ENCODE peak calls at places on chromosomes 11 and 22, in eight cellular contexts. One of them, this sample, is unnamed.
A peak's percentile ranks its signal among the peaks of the same experiment; 100 is the strongest.

GRCh38 chr22:46278656-46279645 is 11.1 kb downstream of the TTC38 start:
- DNase-seq in A172: no peak
- DNase-seq in AG08395: no peak
- DNase-seq in effector memory CD4-positive, alpha-beta T cell: no peak
- DNase-seq in SJSA1: no peak
- DNase-seq in activated CD4-positive, alpha-beta T cell treated with anti-CD3 and anti-CD28 coated beads, Interleukin-2, amount 10 ng/mL, durations not matched to agents 7 days and 5 days: no peak
- DNase-seq in stimulated activated CD4-positive, alpha-beta T cell treated with anti-CD3 and anti-CD28 coated beads, Interleukin-12 subunit alpha, Interleukin-12 subunit beta, amount 100 ng/mL, for 48 hours: no peak
- DNase-seq in NCI-H1417: no peak
- DNase-seq in this sample: no peak

GRCh38 chr22:27405672-27406388 is 395.7 kb downstream of the MN1 start:
- DNase-seq in A172: peak; percentile 20
- DNase-seq in AG08395: peak; percentile 81
- DNase-seq in effector memory CD4-positive, alpha-beta T cell: no peak
- DNase-seq in SJSA1: peak; percentile 53
- DNase-seq in activated CD4-positive, alpha-beta T cell treated with anti-CD3 and anti-CD28 coated beads, Interleukin-2, amount 10 ng/mL, durations not matched to agents 7 days and 5 days: peak; percentile 16
- DNase-seq in stimulated activated CD4-positive, alpha-beta T cell treated with anti-CD3 and anti-CD28 coated beads, Interleukin-12 subunit alpha, Interleukin-12 subunit beta, amount 100 ng/mL, for 48 hours: peak; percentile 16
- DNase-seq in NCI-H1417: no peak
- DNase-seq in this sample: no peak

GRCh38 chr11:63837719-63838118 is 1.2 kb upstream of the MARK2 start:
- DNase-seq in A172: no peak
- DNase-seq in AG08395: no peak
- DNase-seq in effector memory CD4-positive, alpha-beta T cell: no peak
- DNase-seq in SJSA1: no peak
- DNase-seq in activated CD4-positive, alpha-beta T cell treated with anti-CD3 and anti-CD28 coated beads, Interleukin-2, amount 10 ng/mL, durations not matched to agents 7 days and 5 days: no peak
- DNase-seq in stimulated activated CD4-positive, alpha-beta T cell treated with anti-CD3 and anti-CD28 coated beads, Interleukin-12 subunit alpha, Interleukin-12 subunit beta, amount 100 ng/mL, for 48 hours: no peak
- DNase-seq in NCI-H1417: no peak
- DNase-seq in this sample: no peak

GRCh38 chr22:38973289-38974169 is 8.6 kb upstream of the APOBEC3B start:
- DNase-seq in A172: no peak
- DNase-seq in AG08395: peak; percentile 64
- DNase-seq in effector memory CD4-positive, alpha-beta T cell: peak; percentile 16
- DNase-seq in SJSA1: peak; percentile 18
- DNase-seq in activated CD4-positive, alpha-beta T cell treated with anti-CD3 and anti-CD28 coated beads, Interleukin-2, amount 10 ng/mL, durations not matched to agents 7 days and 5 days: peak; percentile 67
- DNase-seq in stimulated activated CD4-positive, alpha-beta T cell treated with anti-CD3 and anti-CD28 coated beads, Interleukin-12 subunit alpha, Interleukin-12 subunit beta, amount 100 ng/mL, for 48 hours: peak; percentile 15
- DNase-seq in NCI-H1417: peak; percentile 9
- DNase-seq in this sample: peak; percentile 14

GRCh38 chr11:75265851-75266531 is 25.4 kb downstream of the TPBGL start:
- DNase-seq in A172: no peak
- DNase-seq in AG08395: peak; percentile 42
- DNase-seq in effector memory CD4-positive, alpha-beta T cell: no peak
- DNase-seq in SJSA1: no peak
- DNase-seq in activated CD4-positive, alpha-beta T cell treated with anti-CD3 and anti-CD28 coated beads, Interleukin-2, amount 10 ng/mL, durations not matched to agents 7 days and 5 days: no peak
- DNase-seq in stimulated activated CD4-positive, alpha-beta T cell treated with anti-CD3 and anti-CD28 coated beads, Interleukin-12 subunit alpha, Interleukin-12 subunit beta, amount 100 ng/mL, for 48 hours: no peak
- DNase-seq in NCI-H1417: no peak
- DNase-seq in this sample: no peak

GRCh38 chr11:44751066-44751465 is 24.3 kb downstream of the TSPAN18 start:
- DNase-seq in A172: no peak
- DNase-seq in AG08395: no peak
- DNase-seq in effector memory CD4-positive, alpha-beta T cell: no peak
- DNase-seq in SJSA1: no peak
- DNase-seq in activated CD4-positive, alpha-beta T cell treated with anti-CD3 and anti-CD28 coated beads, Interleukin-2, amount 10 ng/mL, durations not matched to agents 7 days and 5 days: no peak
- DNase-seq in stimulated activated CD4-positive, alpha-beta T cell treated with anti-CD3 and anti-CD28 coated beads, Interleukin-12 subunit alpha, Interleukin-12 subunit beta, amount 100 ng/mL, for 48 hours: no peak
- DNase-seq in NCI-H1417: no peak
- DNase-seq in this sample: no peak

GRCh38 chr11:9201372-9202162 is 63.6 kb downstream of the DENND5A start:
- DNase-seq in A172: no peak
- DNase-seq in AG08395: no peak
- DNase-seq in effector memory CD4-positive, alpha-beta T cell: no peak
- DNase-seq in SJSA1: no peak
- DNase-seq in activated CD4-positive, alpha-beta T cell treated with anti-CD3 and anti-CD28 coated beads, Interleukin-2, amount 10 ng/mL, durations not matched to agents 7 days and 5 days: no peak
- DNase-seq in stimulated activated CD4-positive, alpha-beta T cell treated with anti-CD3 and anti-CD28 coated beads, Interleukin-12 subunit alpha, Interleukin-12 subunit beta, amount 100 ng/mL, for 48 hours: no peak
- DNase-seq in NCI-H1417: no peak
- DNase-seq in this sample: no peak

GRCh38 chr22:35452351-35452781 is 52.4 kb downstream of the MCM5 start:
- DNase-seq in A172: no peak
- DNase-seq in AG08395: no peak
- DNase-seq in effector memory CD4-positive, alpha-beta T cell: no peak
- DNase-seq in SJSA1: no peak
- DNase-seq in activated CD4-positive, alpha-beta T cell treated with anti-CD3 and anti-CD28 coated beads, Interleukin-2, amount 10 ng/mL, durations not matched to agents 7 days and 5 days: no peak
- DNase-seq in stimulated activated CD4-positive, alpha-beta T cell treated with anti-CD3 and anti-CD28 coated beads, Interleukin-12 subunit alpha, Interleukin-12 subunit beta, amount 100 ng/mL, for 48 hours: no peak
- DNase-seq in NCI-H1417: peak; percentile 52
- DNase-seq in this sample: peak; percentile 95

GRCh38 chr11:72831521-72832300 is 17.5 kb downstream of the ATG16L2 start:
- DNase-seq in A172: peak; percentile 77
- DNase-seq in AG08395: peak; percentile 79
- DNase-seq in effector memory CD4-positive, alpha-beta T cell: no peak
- DNase-seq in SJSA1: peak; percentile 42
- DNase-seq in activated CD4-positive, alpha-beta T cell treated with anti-CD3 and anti-CD28 coated beads, Interleukin-2, amount 10 ng/mL, durations not matched to agents 7 days and 5 days: peak; percentile 59
- DNase-seq in stimulated activated CD4-positive, alpha-beta T cell treated with anti-CD3 and anti-CD28 coated beads, Interleukin-12 subunit alpha, Interleukin-12 subunit beta, amount 100 ng/mL, for 48 hours: no peak
- DNase-seq in NCI-H1417: peak; percentile 77
- DNase-seq in this sample: peak; percentile 76

GRCh38 chr11:6876325-6876724 is at the start of gene OR10A4:
- DNase-seq in A172: no peak
- DNase-seq in AG08395: no peak
- DNase-seq in effector memory CD4-positive, alpha-beta T cell: no peak
- DNase-seq in SJSA1: no peak
- DNase-seq in activated CD4-positive, alpha-beta T cell treated with anti-CD3 and anti-CD28 coated beads, Interleukin-2, amount 10 ng/mL, durations not matched to agents 7 days and 5 days: no peak
- DNase-seq in stimulated activated CD4-positive, alpha-beta T cell treated with anti-CD3 and anti-CD28 coated beads, Interleukin-12 subunit alpha, Interleukin-12 subunit beta, amount 100 ng/mL, for 48 hours: no peak
- DNase-seq in NCI-H1417: no peak
- DNase-seq in this sample: no peak

GRCh38 chr11:9972917-9973504 is 309.1 kb downstream of the SWAP70 start:
- DNase-seq in A172: peak; percentile 48
- DNase-seq in AG08395: peak; percentile 75
- DNase-seq in effector memory CD4-positive, alpha-beta T cell: no peak
- DNase-seq in SJSA1: peak; percentile 51
- DNase-seq in activated CD4-positive, alpha-beta T cell treated with anti-CD3 and anti-CD28 coated beads, Interleukin-2, amount 10 ng/mL, durations not matched to agents 7 days and 5 days: peak; percentile 44
- DNase-seq in stimulated activated CD4-positive, alpha-beta T cell treated with anti-CD3 and anti-CD28 coated beads, Interleukin-12 subunit alpha, Interleukin-12 subunit beta, amount 100 ng/mL, for 48 hours: no peak
- DNase-seq in NCI-H1417: no peak
- DNase-seq in this sample: peak; percentile 11

GRCh38 chr11:65274734-65275682 is 13.2 kb downstream of the POLA2 start:
- DNase-seq in A172: peak; percentile 98
- DNase-seq in AG08395: peak; percentile 87
- DNase-seq in effector memory CD4-positive, alpha-beta T cell: no peak
- DNase-seq in SJSA1: peak; percentile 97
- DNase-seq in activated CD4-positive, alpha-beta T cell treated with anti-CD3 and anti-CD28 coated beads, Interleukin-2, amount 10 ng/mL, durations not matched to agents 7 days and 5 days: peak; percentile 53
- DNase-seq in stimulated activated CD4-positive, alpha-beta T cell treated with anti-CD3 and anti-CD28 coated beads, Interleukin-12 subunit alpha, Interleukin-12 subunit beta, amount 100 ng/mL, for 48 hours: no peak
- DNase-seq in NCI-H1417: peak; percentile 15
- DNase-seq in this sample: peak; percentile 33

GRCh38 chr11:130025371-130025770 is 22.7 kb upstream of the PRDM10 start:
- DNase-seq in A172: no peak
- DNase-seq in AG08395: no peak
- DNase-seq in effector memory CD4-positive, alpha-beta T cell: no peak
- DNase-seq in SJSA1: no peak
- DNase-seq in activated CD4-positive, alpha-beta T cell treated with anti-CD3 and anti-CD28 coated beads, Interleukin-2, amount 10 ng/mL, durations not matched to agents 7 days and 5 days: no peak
- DNase-seq in stimulated activated CD4-positive, alpha-beta T cell treated with anti-CD3 and anti-CD28 coated beads, Interleukin-12 subunit alpha, Interleukin-12 subunit beta, amount 100 ng/mL, for 48 hours: no peak
- DNase-seq in NCI-H1417: no peak
- DNase-seq in this sample: no peak

GRCh38 chr11:1844221-1845094 is 5.7 kb downstream of the TNNI2 start:
- DNase-seq in A172: no peak
- DNase-seq in AG08395: no peak
- DNase-seq in effector memory CD4-positive, alpha-beta T cell: peak; percentile 22
- DNase-seq in SJSA1: no peak
- DNase-seq in activated CD4-positive, alpha-beta T cell treated with anti-CD3 and anti-CD28 coated beads, Interleukin-2, amount 10 ng/mL, durations not matched to agents 7 days and 5 days: peak; percentile 45
- DNase-seq in stimulated activated CD4-positive, alpha-beta T cell treated with anti-CD3 and anti-CD28 coated beads, Interleukin-12 subunit alpha, Interleukin-12 subunit beta, amount 100 ng/mL, for 48 hours: no peak
- DNase-seq in NCI-H1417: no peak
- DNase-seq in this sample: no peak

GRCh38 chr11:62958547-62959071 is 26.2 kb downstream of the SLC22A6 start:
- DNase-seq in A172: peak; percentile 70
- DNase-seq in AG08395: peak; percentile 46
- DNase-seq in effector memory CD4-positive, alpha-beta T cell: no peak
- DNase-seq in SJSA1: no peak
- DNase-seq in activated CD4-positive, alpha-beta T cell treated with anti-CD3 and anti-CD28 coated beads, Interleukin-2, amount 10 ng/mL, durations not matched to agents 7 days and 5 days: no peak
- DNase-seq in stimulated activated CD4-positive, alpha-beta T cell treated with anti-CD3 and anti-CD28 coated beads, Interleukin-12 subunit alpha, Interleukin-12 subunit beta, amount 100 ng/mL, for 48 hours: no peak
- DNase-seq in NCI-H1417: no peak
- DNase-seq in this sample: no peak

GRCh38 chr22:23248583-23248982 is 68.3 kb downstream of the BCR start:
- DNase-seq in A172: no peak
- DNase-seq in AG08395: no peak
- DNase-seq in effector memory CD4-positive, alpha-beta T cell: no peak
- DNase-seq in SJSA1: no peak
- DNase-seq in activated CD4-positive, alpha-beta T cell treated with anti-CD3 and anti-CD28 coated beads, Interleukin-2, amount 10 ng/mL, durations not matched to agents 7 days and 5 days: no peak
- DNase-seq in stimulated activated CD4-positive, alpha-beta T cell treated with anti-CD3 and anti-CD28 coated beads, Interleukin-12 subunit alpha, Interleukin-12 subunit beta, amount 100 ng/mL, for 48 hours: no peak
- DNase-seq in NCI-H1417: peak; percentile 0
- DNase-seq in this sample: peak; percentile 31

GRCh38 chr22:36982136-36982535 is 37.1 kb downstream of the TST start:
- DNase-seq in A172: no peak
- DNase-seq in AG08395: no peak
- DNase-seq in effector memory CD4-positive, alpha-beta T cell: no peak
- DNase-seq in SJSA1: no peak
- DNase-seq in activated CD4-positive, alpha-beta T cell treated with anti-CD3 and anti-CD28 coated beads, Interleukin-2, amount 10 ng/mL, durations not matched to agents 7 days and 5 days: no peak
- DNase-seq in stimulated activated CD4-positive, alpha-beta T cell treated with anti-CD3 and anti-CD28 coated beads, Interleukin-12 subunit alpha, Interleukin-12 subunit beta, amount 100 ng/mL, for 48 hours: no peak
- DNase-seq in NCI-H1417: no peak
- DNase-seq in this sample: no peak

GRCh38 chr11:90874971-90875370 is 652.1 kb upstream of the CHORDC1 start:
- DNase-seq in A172: no peak
- DNase-seq in AG08395: no peak
- DNase-seq in effector memory CD4-positive, alpha-beta T cell: no peak
- DNase-seq in SJSA1: no peak
- DNase-seq in activated CD4-positive, alpha-beta T cell treated with anti-CD3 and anti-CD28 coated beads, Interleukin-2, amount 10 ng/mL, durations not matched to agents 7 days and 5 days: no peak
- DNase-seq in stimulated activated CD4-positive, alpha-beta T cell treated with anti-CD3 and anti-CD28 coated beads, Interleukin-12 subunit alpha, Interleukin-12 subunit beta, amount 100 ng/mL, for 48 hours: no peak
- DNase-seq in NCI-H1417: no peak
- DNase-seq in this sample: no peak

GRCh38 chr22:22397292-22397870 is 111.2 kb downstream of the ZNF280B start:
- DNase-seq in A172: peak; percentile 69
- DNase-seq in AG08395: peak; percentile 39
- DNase-seq in effector memory CD4-positive, alpha-beta T cell: no peak
- DNase-seq in SJSA1: no peak
- DNase-seq in activated CD4-positive, alpha-beta T cell treated with anti-CD3 and anti-CD28 coated beads, Interleukin-2, amount 10 ng/mL, durations not matched to agents 7 days and 5 days: no peak
- DNase-seq in stimulated activated CD4-positive, alpha-beta T cell treated with anti-CD3 and anti-CD28 coated beads, Interleukin-12 subunit alpha, Interleukin-12 subunit beta, amount 100 ng/mL, for 48 hours: no peak
- DNase-seq in NCI-H1417: no peak
- DNase-seq in this sample: no peak

GRCh38 chr22:20584872-20585639 is 77.6 kb downstream of the MED15 start:
- DNase-seq in A172: no peak
- DNase-seq in AG08395: no peak
- DNase-seq in effector memory CD4-positive, alpha-beta T cell: no peak
- DNase-seq in SJSA1: no peak
- DNase-seq in activated CD4-positive, alpha-beta T cell treated with anti-CD3 and anti-CD28 coated beads, Interleukin-2, amount 10 ng/mL, durations not matched to agents 7 days and 5 days: no peak
- DNase-seq in stimulated activated CD4-positive, alpha-beta T cell treated with anti-CD3 and anti-CD28 coated beads, Interleukin-12 subunit alpha, Interleukin-12 subunit beta, amount 100 ng/mL, for 48 hours: no peak
- DNase-seq in NCI-H1417: no peak
- DNase-seq in this sample: peak; percentile 20

GRCh38 chr11:121575250-121575962 is 122.6 kb upstream of the SORL1-AS1 start:
- DNase-seq in A172: peak; percentile 38
- DNase-seq in AG08395: no peak
- DNase-seq in effector memory CD4-positive, alpha-beta T cell: no peak
- DNase-seq in SJSA1: no peak
- DNase-seq in activated CD4-positive, alpha-beta T cell treated with anti-CD3 and anti-CD28 coated beads, Interleukin-2, amount 10 ng/mL, durations not matched to agents 7 days and 5 days: no peak
- DNase-seq in stimulated activated CD4-positive, alpha-beta T cell treated with anti-CD3 and anti-CD28 coated beads, Interleukin-12 subunit alpha, Interleukin-12 subunit beta, amount 100 ng/mL, for 48 hours: no peak
- DNase-seq in NCI-H1417: no peak
- DNase-seq in this sample: no peak

GRCh38 chr11:58058276-58059010 is 27.7 kb downstream of the OR6Q1 start:
- DNase-seq in A172: no peak
- DNase-seq in AG08395: no peak
- DNase-seq in effector memory CD4-positive, alpha-beta T cell: no peak
- DNase-seq in SJSA1: no peak
- DNase-seq in activated CD4-positive, alpha-beta T cell treated with anti-CD3 and anti-CD28 coated beads, Interleukin-2, amount 10 ng/mL, durations not matched to agents 7 days and 5 days: no peak
- DNase-seq in stimulated activated CD4-positive, alpha-beta T cell treated with anti-CD3 and anti-CD28 coated beads, Interleukin-12 subunit alpha, Interleukin-12 subunit beta, amount 100 ng/mL, for 48 hours: no peak
- DNase-seq in NCI-H1417: peak; percentile 39
- DNase-seq in this sample: peak; percentile 35

GRCh38 chr11:41237386-41237785 is 222.1 kb downstream of the LRRC4C start:
- DNase-seq in A172: no peak
- DNase-seq in AG08395: no peak
- DNase-seq in effector memory CD4-positive, alpha-beta T cell: no peak
- DNase-seq in SJSA1: no peak
- DNase-seq in activated CD4-positive, alpha-beta T cell treated with anti-CD3 and anti-CD28 coated beads, Interleukin-2, amount 10 ng/mL, durations not matched to agents 7 days and 5 days: no peak
- DNase-seq in stimulated activated CD4-positive, alpha-beta T cell treated with anti-CD3 and anti-CD28 coated beads, Interleukin-12 subunit alpha, Interleukin-12 subunit beta, amount 100 ng/mL, for 48 hours: no peak
- DNase-seq in NCI-H1417: no peak
- DNase-seq in this sample: no peak

GRCh38 chr22:46140989-46141928 is 9.1 kb upstream of the PPARA start:
- DNase-seq in A172: no peak
- DNase-seq in AG08395: no peak
- DNase-seq in effector memory CD4-positive, alpha-beta T cell: no peak
- DNase-seq in SJSA1: no peak
- DNase-seq in activated CD4-positive, alpha-beta T cell treated with anti-CD3 and anti-CD28 coated beads, Interleukin-2, amount 10 ng/mL, durations not matched to agents 7 days and 5 days: no peak
- DNase-seq in stimulated activated CD4-positive, alpha-beta T cell treated with anti-CD3 and anti-CD28 coated beads, Interleukin-12 subunit alpha, Interleukin-12 subunit beta, amount 100 ng/mL, for 48 hours: no peak
- DNase-seq in NCI-H1417: no peak
- DNase-seq in this sample: no peak

GRCh38 chr11:102552020-102552419 is 21.5 kb upstream of the MMP7 start:
- DNase-seq in A172: no peak
- DNase-seq in AG08395: no peak
- DNase-seq in effector memory CD4-positive, alpha-beta T cell: no peak
- DNase-seq in SJSA1: no peak
- DNase-seq in activated CD4-positive, alpha-beta T cell treated with anti-CD3 and anti-CD28 coated beads, Interleukin-2, amount 10 ng/mL, durations not matched to agents 7 days and 5 days: no peak
- DNase-seq in stimulated activated CD4-positive, alpha-beta T cell treated with anti-CD3 and anti-CD28 coated beads, Interleukin-12 subunit alpha, Interleukin-12 subunit beta, amount 100 ng/mL, for 48 hours: no peak
- DNase-seq in NCI-H1417: no peak
- DNase-seq in this sample: no peak

GRCh38 chr11:27171391-27171790 is 130.8 kb downstream of the BBOX1 start:
- DNase-seq in A172: no peak
- DNase-seq in AG08395: no peak
- DNase-seq in effector memory CD4-positive, alpha-beta T cell: no peak
- DNase-seq in SJSA1: no peak
- DNase-seq in activated CD4-positive, alpha-beta T cell treated with anti-CD3 and anti-CD28 coated beads, Interleukin-2, amount 10 ng/mL, durations not matched to agents 7 days and 5 days: no peak
- DNase-seq in stimulated activated CD4-positive, alpha-beta T cell treated with anti-CD3 and anti-CD28 coated beads, Interleukin-12 subunit alpha, Interleukin-12 subunit beta, amount 100 ng/mL, for 48 hours: no peak
- DNase-seq in NCI-H1417: no peak
- DNase-seq in this sample: no peak

GRCh38 chr11:2827792-2828191 is 57.8 kb downstream of the CDKN1C start:
- DNase-seq in A172: no peak
- DNase-seq in AG08395: no peak
- DNase-seq in effector memory CD4-positive, alpha-beta T cell: no peak
- DNase-seq in SJSA1: no peak
- DNase-seq in activated CD4-positive, alpha-beta T cell treated with anti-CD3 and anti-CD28 coated beads, Interleukin-2, amount 10 ng/mL, durations not matched to agents 7 days and 5 days: no peak
- DNase-seq in stimulated activated CD4-positive, alpha-beta T cell treated with anti-CD3 and anti-CD28 coated beads, Interleukin-12 subunit alpha, Interleukin-12 subunit beta, amount 100 ng/mL, for 48 hours: no peak
- DNase-seq in NCI-H1417: no peak
- DNase-seq in this sample: no peak

This sample was measured in COR-L47.